ENCODE peak calls at places on chromosomes 6 and 20, in four cellular contexts. N is IMR-90; R is CD4-positive, alpha-beta T cell; K is spleen. Y is an unnamed sample.

GRCh38 chr6:125867483-125867935 is 76.7 kb downstream of the NCOA7 start:
- DNase-seq in N (peak), K (no peak), R (no peak), Y (no peak)

GRCh38 chr6:164563866-164564265 is 745.5 kb downstream of the C6orf118 start:
- DNase-seq in K (no peak), R (no peak), N (no peak), Y (no peak)

GRCh38 chr6:14335071-14335470 is 217.5 kb downstream of the CD83 start:
- DNase-seq in K (no peak), R (no peak), N (no peak), Y (no peak)

GRCh38 chr6:96626749-96627353 is 63.9 kb downstream of the FHL5 start:
- DNase-seq in K (no peak), R (no peak), N (peak), Y (no peak)

GRCh38 chr6:26270121-26270861 is 94.7 kb upstream of the BTN3A2 start:
- DNase-seq in N (no peak), K (no peak), R (no peak), Y (no peak)

GRCh38 chr6:147135211-147135672 is 69.0 kb upstream of the STXBP5 start:
- DNase-seq in N (peak), R (no peak), K (no peak), Y (no peak)

GRCh38 chr6:142735182-142735581 is 209.8 kb downstream of the HIVEP2 start:
- DNase-seq in K (no peak), N (peak), R (no peak), Y (no peak)

GRCh38 chr6:34272022-34272926 is 23.5 kb upstream of the SMIM29 start:
- DNase-seq in N (no peak), R (no peak), K (peak), Y (no peak)

GRCh38 chr6:7148100-7148822 is 40.5 kb downstream of the RREB1 start:
- DNase-seq in R (no peak), N (peak), K (no peak), Y (no peak)

GRCh38 chr6:33815854-33816253 is 12.1 kb upstream of the MLN start:
- DNase-seq in K (no peak), R (no peak), N (no peak), Y (no peak)

GRCh38 chr6:139364302-139364981 is 10.0 kb downstream of the CITED2 start:
- DNase-seq in R (no peak), N (peak), K (no peak), Y (no peak)

GRCh38 chr6:129619579-129620233 is 90.3 kb downstream of the ARHGAP18 start:
- DNase-seq in N (no peak), K (no peak), R (no peak), Y (no peak)

GRCh38 chr6:154683756-154684523 is 49.3 kb upstream of the SCAF8 start:
- DNase-seq in N (peak), R (no peak), K (no peak), Y (no peak)

DNA sequence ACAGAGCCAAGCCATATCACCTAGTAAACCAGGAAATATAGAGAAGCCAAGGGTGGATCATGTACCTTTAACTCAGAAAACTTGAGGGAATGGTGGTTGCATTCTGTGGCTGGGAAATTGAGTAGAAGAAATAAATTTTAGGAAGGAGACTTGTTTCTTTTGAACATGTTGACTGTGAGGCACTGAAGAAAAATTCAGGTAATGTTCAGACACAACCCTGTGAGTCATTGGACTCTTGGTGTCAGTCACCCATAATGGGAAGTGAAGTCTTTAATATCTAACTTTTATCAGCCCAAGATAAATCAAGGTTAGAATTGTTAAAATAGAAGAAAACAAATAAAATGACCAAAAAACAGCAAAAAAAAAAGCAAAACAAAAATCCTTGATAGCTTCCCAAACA is 98.8 kb upstream of the GRIK2 start:
- DNase-seq in R (no peak), K (no peak), N (no peak), Y (no peak)
- H3K27ac ChIP-seq in R (no peak), K (no peak), N (no peak), Y (no peak)

GRCh38 chr20:51238675-51239305 is 215.9 kb upstream of the KCNG1 start:
- DNase-seq in K (no peak), R (no peak), N (no peak), Y (no peak)
- H3K27ac ChIP-seq in K (no peak), R (no peak), N (no peak), Y (no peak)

GRCh38 chr6:88985901-88986300 is 22.5 kb upstream of the RNGTT start:
- DNase-seq in K (no peak), N (no peak), R (no peak), Y (no peak)

GRCh38 chr6:88984152-88984551 is 20.7 kb upstream of the RNGTT start:
- DNase-seq in K (no peak), N (no peak), R (no peak), Y (no peak)

GRCh38 chr6:88982720-88983119 is 19.3 kb upstream of the RNGTT start:
- DNase-seq in K (no peak), N (peak), R (no peak), Y (no peak)

GRCh38 chr6:88987922-88988321 is 24.5 kb upstream of the RNGTT start:
- DNase-seq in N (no peak), K (no peak), R (no peak), Y (no peak)

GRCh38 chr6:88983532-88983931 is 20.1 kb upstream of the RNGTT start:
- DNase-seq in K (no peak), N (peak), R (no peak), Y (no peak)
- H3K27ac ChIP-seq in K (no peak), N (no peak), R (no peak), Y (no peak)

GRCh38 chr20:45340951-45341350 is 7.3 kb downstream of the SDC4 start:
- DNase-seq in N (no peak), K (no peak), R (no peak), Y (no peak)
- H3K27ac ChIP-seq in N (peak), K (no peak), R (no peak), Y (no peak)

GRCh38 chr20:64078934-64079272 is 415 bp downstream of the RGS19 start:
- DNase-seq in K (no peak), R (no peak), N (no peak), Y (no peak)

GRCh38 chr20:64079273-64080012 is at the start of gene RGS19:
- DNase-seq in R (no peak), N (peak), K (peak), Y (no peak)

GRCh38 chr20:64081620-64081964 is 1.7 kb downstream of the OPRL1 start:
- DNase-seq in R (no peak), N (no peak), K (no peak), Y (no peak)

GRCh38 chr20:64080813-64081619 is 1.1 kb downstream of the OPRL1 start:
- DNase-seq in R (no peak), K (no peak), N (no peak), Y (no peak)

GRCh38 chr20:64080013-64080812 is at the start of gene OPRL1:
- DNase-seq in K (peak), R (no peak), N (no peak), Y (no peak)
- H3K27ac ChIP-seq in K (peak), R (peak), N (peak), Y (peak)

DNA sequence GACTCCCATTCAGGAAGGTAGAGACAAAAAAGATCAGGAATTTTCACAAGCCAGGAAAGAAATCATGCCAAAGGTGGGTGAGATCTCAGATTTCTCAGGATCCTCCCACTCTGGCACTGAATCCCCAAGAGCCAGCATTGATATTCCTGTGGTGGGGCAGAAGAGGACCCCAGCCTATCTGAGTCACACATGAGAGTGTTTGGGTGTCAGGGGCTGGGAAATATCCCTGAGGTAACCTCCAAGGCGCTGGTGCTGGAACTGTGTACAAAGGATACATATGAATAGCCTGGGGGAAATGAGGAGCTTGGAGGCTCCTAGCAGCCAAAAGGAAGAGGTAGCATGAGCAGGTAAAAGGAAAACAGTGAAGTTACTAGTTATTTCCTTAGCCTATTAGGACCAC is 369.4 kb downstream of the BTBD9 start:
- DNase-seq in N (no peak), K (no peak), R (no peak), Y (no peak)
- H3K27ac ChIP-seq in N (peak), K (no peak), R (no peak), Y (no peak)

DNA sequence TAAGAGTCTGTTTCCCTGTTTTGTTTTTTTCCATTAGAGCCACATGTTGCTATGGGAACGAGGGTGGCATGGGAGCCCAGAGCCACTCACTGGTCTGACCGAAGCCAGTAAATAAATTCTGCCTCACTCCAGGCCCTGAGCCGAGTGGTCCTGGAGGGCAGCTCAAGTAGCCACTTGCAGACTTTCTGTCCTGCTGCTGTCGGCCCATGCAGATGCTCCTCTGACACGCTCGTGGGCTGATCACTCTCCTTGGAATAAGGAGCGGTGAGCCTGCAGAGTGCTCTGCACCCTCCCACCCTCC is 365.2 kb downstream of the ZFAND3 start:
- DNase-seq in K (peak), R (no peak), N (no peak), Y (peak)
- H3K27ac ChIP-seq in K (no peak), R (no peak), N (no peak), Y (peak)

GRCh38 chr20:61759286-61760065 is 306.2 kb downstream of the TAF4 start:
- DNase-seq in K (peak), R (no peak), N (no peak), Y (no peak)
- H3K27ac ChIP-seq in K (no peak), R (no peak), N (no peak), Y (peak)

DNA sequence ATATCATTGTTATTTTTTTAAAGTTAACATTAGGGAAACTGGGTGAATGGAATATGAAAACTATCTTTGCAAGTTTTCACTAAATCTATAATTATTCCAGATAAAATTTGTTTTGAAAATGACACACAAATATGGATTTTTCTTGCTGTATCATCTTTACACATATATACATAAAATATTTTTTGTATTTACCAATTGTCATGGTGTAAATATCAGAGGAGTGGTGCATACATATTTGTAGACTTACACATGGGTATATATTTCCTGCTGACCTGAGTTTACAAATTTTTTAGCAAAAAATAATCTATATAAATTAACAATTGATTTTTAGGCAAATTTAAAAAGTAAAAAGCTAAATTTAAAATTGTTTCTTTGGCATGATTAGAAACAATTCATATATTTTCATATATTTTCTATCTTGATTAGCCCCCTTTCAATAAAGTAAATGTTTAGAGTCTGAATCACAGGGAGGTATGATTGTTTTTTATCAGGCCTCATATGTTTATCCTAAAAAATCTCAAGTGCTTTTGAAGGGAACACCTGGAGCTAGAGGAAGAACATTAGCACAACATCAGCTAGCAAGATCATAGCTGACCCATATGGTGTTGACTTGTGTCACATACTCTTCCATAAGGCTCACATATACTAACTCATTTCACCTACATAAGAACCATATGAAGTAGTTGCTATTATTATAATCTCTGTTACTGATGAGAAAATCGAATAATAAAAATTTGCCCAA is 671.8 kb upstream of the GJE1 start:
- DNase-seq in R (no peak), N (no peak), K (no peak), Y (no peak)
- H3K27ac ChIP-seq in R (no peak), N (no peak), K (no peak), Y (no peak)

GRCh38 chr20:53904261-53904660 is 166.1 kb downstream of the BCAS1 start:
- DNase-seq in N (no peak), R (no peak), K (no peak), Y (no peak)

GRCh38 chr20:53901064-53901463 is 169.3 kb downstream of the BCAS1 start:
- DNase-seq in N (peak), K (no peak), R (no peak), Y (no peak)

GRCh38 chr20:53901697-53902096 is 168.7 kb downstream of the BCAS1 start:
- DNase-seq in R (no peak), K (no peak), N (no peak), Y (no peak)

GRCh38 chr20:53903652-53903987 is 166.8 kb downstream of the BCAS1 start:
- DNase-seq in K (no peak), R (no peak), N (no peak), Y (no peak)

DNA sequence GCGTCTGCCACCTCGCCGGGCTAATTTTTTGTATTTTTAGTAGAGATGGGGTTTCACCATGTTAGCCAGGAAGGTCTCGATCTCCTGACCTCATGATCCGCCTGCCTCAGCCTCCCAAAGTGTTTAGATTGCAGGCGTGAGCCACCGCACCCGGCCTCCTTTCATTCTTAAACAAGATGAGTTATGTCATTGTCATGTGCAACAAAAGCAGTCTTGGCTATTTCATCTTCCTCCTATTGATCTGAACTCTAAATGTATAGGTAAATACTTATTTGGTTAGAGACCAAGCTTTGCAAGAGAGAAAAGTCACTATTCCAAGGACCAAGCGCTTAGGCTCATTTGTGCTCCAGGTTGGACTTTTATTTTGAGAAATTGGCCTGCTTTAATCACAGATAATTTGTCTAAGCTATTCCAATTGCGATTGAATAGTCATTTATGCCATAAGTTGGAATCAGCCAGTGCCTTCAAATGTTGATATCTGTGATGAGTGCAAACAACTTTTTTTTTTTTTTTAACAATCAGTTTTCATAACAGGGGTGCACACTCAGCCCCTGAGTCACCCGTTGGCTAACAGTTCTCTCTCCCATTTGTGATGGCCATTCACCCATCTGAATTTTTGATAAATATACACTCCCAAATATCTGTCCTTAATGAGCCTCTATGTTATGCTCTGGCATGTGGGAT is 167.3 kb downstream of the BCAS1 start:
- DNase-seq in N (no peak), R (no peak), K (no peak), Y (no peak)
- H3K27ac ChIP-seq in N (no peak), R (no peak), K (peak), Y (no peak)

Y was measured in substantia nigra.